ENCODE peak calls at places on chromosome 1, in ten cellular contexts. One of them, this sample, is unnamed.

GRCh38 chr1:154326546-154327465 is 1.5 kb downstream of the ATP8B2 start:
- DNase-seq in epithelial cell of esophagus: peak
- DNase-seq in neural crest cell: no peak
- DNase-seq in cardiac fibroblast: peak
- DNase-seq in ovary: peak
- DNase-seq in AG09319: peak
- DNase-seq in CD8-positive, alpha-beta T cell: no peak
- DNase-seq in CD14-positive monocyte: no peak
- DNase-seq in adrenal gland: no peak
- DNase-seq in upper lobe of left lung: no peak
- DNase-seq in this sample: no peak

GRCh38 chr1:25877155-25877554 is 1.6 kb upstream of the PAQR7 start:
- DNase-seq in epithelial cell of esophagus: no peak
- DNase-seq in neural crest cell: no peak
- DNase-seq in cardiac fibroblast: no peak
- DNase-seq in ovary: no peak
- DNase-seq in AG09319: no peak
- DNase-seq in CD8-positive, alpha-beta T cell: no peak
- DNase-seq in CD14-positive monocyte: no peak
- DNase-seq in adrenal gland: no peak
- DNase-seq in upper lobe of left lung: no peak
- DNase-seq in this sample: no peak

GRCh38 chr1:100354971-100355394 is 2.7 kb downstream of the CDC14A start:
- DNase-seq in epithelial cell of esophagus: peak
- DNase-seq in neural crest cell: no peak
- DNase-seq in cardiac fibroblast: no peak
- DNase-seq in ovary: no peak
- DNase-seq in AG09319: no peak
- DNase-seq in CD8-positive, alpha-beta T cell: no peak
- DNase-seq in CD14-positive monocyte: no peak
- DNase-seq in adrenal gland: no peak
- DNase-seq in upper lobe of left lung: peak
- DNase-seq in this sample: no peak

GRCh38 chr1:156042828-156043227 is 10.8 kb downstream of the UBQLN4 start:
- DNase-seq in epithelial cell of esophagus: no peak
- DNase-seq in neural crest cell: no peak
- DNase-seq in cardiac fibroblast: no peak
- DNase-seq in ovary: no peak
- DNase-seq in AG09319: no peak
- DNase-seq in CD8-positive, alpha-beta T cell: no peak
- DNase-seq in CD14-positive monocyte: no peak
- DNase-seq in adrenal gland: no peak
- DNase-seq in upper lobe of left lung: no peak
- DNase-seq in this sample: no peak

GRCh38 chr1:54805466-54805865 is 4.3 kb upstream of the TTC22 start:
- DNase-seq in epithelial cell of esophagus: no peak
- DNase-seq in neural crest cell: no peak
- DNase-seq in cardiac fibroblast: no peak
- DNase-seq in ovary: no peak
- DNase-seq in AG09319: no peak
- DNase-seq in CD8-positive, alpha-beta T cell: no peak
- DNase-seq in CD14-positive monocyte: no peak
- DNase-seq in adrenal gland: no peak
- DNase-seq in upper lobe of left lung: no peak
- DNase-seq in this sample: no peak

GRCh38 chr1:160459687-160460086 is 59.3 kb downstream of the VANGL2 start:
- DNase-seq in epithelial cell of esophagus: no peak
- DNase-seq in neural crest cell: no peak
- DNase-seq in cardiac fibroblast: no peak
- DNase-seq in ovary: no peak
- DNase-seq in AG09319: no peak
- DNase-seq in CD8-positive, alpha-beta T cell: no peak
- DNase-seq in CD14-positive monocyte: no peak
- DNase-seq in adrenal gland: no peak
- DNase-seq in upper lobe of left lung: no peak
- DNase-seq in this sample: no peak

GRCh38 chr1:116825735-116826438 is 71.7 kb downstream of the CD2 start:
- DNase-seq in epithelial cell of esophagus: no peak
- DNase-seq in neural crest cell: no peak
- DNase-seq in cardiac fibroblast: no peak
- DNase-seq in ovary: no peak
- DNase-seq in AG09319: no peak
- DNase-seq in CD8-positive, alpha-beta T cell: no peak
- DNase-seq in CD14-positive monocyte: no peak
- DNase-seq in adrenal gland: no peak
- DNase-seq in upper lobe of left lung: no peak
- DNase-seq in this sample: no peak

GRCh38 chr1:20477355-20478071 is 8.5 kb downstream of the CAMK2N1 start:
- DNase-seq in epithelial cell of esophagus: no peak
- DNase-seq in neural crest cell: no peak
- DNase-seq in cardiac fibroblast: peak
- DNase-seq in ovary: peak
- DNase-seq in AG09319: no peak
- DNase-seq in CD8-positive, alpha-beta T cell: no peak
- DNase-seq in CD14-positive monocyte: no peak
- DNase-seq in adrenal gland: peak
- DNase-seq in upper lobe of left lung: no peak
- DNase-seq in this sample: no peak

GRCh38 chr1:156644146-156644545 is 2.2 kb downstream of the BCAN start:
- DNase-seq in epithelial cell of esophagus: no peak
- DNase-seq in neural crest cell: no peak
- DNase-seq in cardiac fibroblast: no peak
- DNase-seq in ovary: no peak
- DNase-seq in AG09319: no peak
- DNase-seq in CD8-positive, alpha-beta T cell: no peak
- DNase-seq in CD14-positive monocyte: no peak
- DNase-seq in adrenal gland: no peak
- DNase-seq in upper lobe of left lung: no peak
- DNase-seq in this sample: no peak

GRCh38 chr1:12537906-12538461 is 80.0 kb downstream of the DHRS3 start:
- DNase-seq in epithelial cell of esophagus: no peak
- DNase-seq in neural crest cell: no peak
- DNase-seq in cardiac fibroblast: no peak
- DNase-seq in ovary: no peak
- DNase-seq in AG09319: no peak
- DNase-seq in CD8-positive, alpha-beta T cell: no peak
- DNase-seq in CD14-positive monocyte: no peak
- DNase-seq in adrenal gland: no peak
- DNase-seq in upper lobe of left lung: no peak
- DNase-seq in this sample: no peak

GRCh38 chr1:12541274-12542137 is 76.5 kb downstream of the DHRS3 start:
- DNase-seq in epithelial cell of esophagus: no peak
- DNase-seq in neural crest cell: no peak
- DNase-seq in cardiac fibroblast: peak
- DNase-seq in ovary: peak
- DNase-seq in AG09319: no peak
- DNase-seq in CD8-positive, alpha-beta T cell: no peak
- DNase-seq in CD14-positive monocyte: no peak
- DNase-seq in adrenal gland: peak
- DNase-seq in upper lobe of left lung: no peak
- DNase-seq in this sample: no peak

GRCh38 chr1:12539320-12539704 is 78.7 kb downstream of the DHRS3 start:
- DNase-seq in epithelial cell of esophagus: no peak
- DNase-seq in neural crest cell: no peak
- DNase-seq in cardiac fibroblast: no peak
- DNase-seq in ovary: no peak
- DNase-seq in AG09319: no peak
- DNase-seq in CD8-positive, alpha-beta T cell: no peak
- DNase-seq in CD14-positive monocyte: no peak
- DNase-seq in adrenal gland: no peak
- DNase-seq in upper lobe of left lung: no peak
- DNase-seq in this sample: no peak

GRCh38 chr1:12540580-12541273 is 77.3 kb downstream of the DHRS3 start:
- DNase-seq in epithelial cell of esophagus: no peak
- DNase-seq in neural crest cell: no peak
- DNase-seq in cardiac fibroblast: no peak
- DNase-seq in ovary: peak
- DNase-seq in AG09319: no peak
- DNase-seq in CD8-positive, alpha-beta T cell: no peak
- DNase-seq in CD14-positive monocyte: no peak
- DNase-seq in adrenal gland: no peak
- DNase-seq in upper lobe of left lung: no peak
- DNase-seq in this sample: no peak

GRCh38 chr1:12539705-12540579 is 78.1 kb downstream of the DHRS3 start:
- DNase-seq in epithelial cell of esophagus: peak
- DNase-seq in neural crest cell: peak
- DNase-seq in cardiac fibroblast: peak
- DNase-seq in ovary: peak
- DNase-seq in AG09319: peak
- DNase-seq in CD8-positive, alpha-beta T cell: no peak
- DNase-seq in CD14-positive monocyte: no peak
- DNase-seq in adrenal gland: peak
- DNase-seq in upper lobe of left lung: peak
- DNase-seq in this sample: no peak
- TF ChIP-seq CTCF in epithelial cell of esophagus: no peak
- TF ChIP-seq CTCF in neural crest cell: no peak
- TF ChIP-seq CTCF in cardiac fibroblast: no peak
- TF ChIP-seq CTCF in ovary: no peak
- TF ChIP-seq CTCF in AG09319: no peak
- TF ChIP-seq CTCF in CD8-positive, alpha-beta T cell: no peak
- TF ChIP-seq CTCF in CD14-positive monocyte: no peak
- TF ChIP-seq CTCF in adrenal gland: no peak
- TF ChIP-seq CTCF in upper lobe of left lung: peak
- TF ChIP-seq CTCF in this sample: no peak

GRCh38 chr1:62038594-62039284 is 155.9 kb upstream of the L1TD1 start:
- DNase-seq in epithelial cell of esophagus: peak
- DNase-seq in neural crest cell: peak
- DNase-seq in cardiac fibroblast: no peak
- DNase-seq in ovary: no peak
- DNase-seq in AG09319: no peak
- DNase-seq in CD8-positive, alpha-beta T cell: no peak
- DNase-seq in CD14-positive monocyte: no peak
- DNase-seq in adrenal gland: no peak
- DNase-seq in upper lobe of left lung: no peak
- DNase-seq in this sample: no peak
- TF ChIP-seq CTCF in epithelial cell of esophagus: peak
- TF ChIP-seq CTCF in neural crest cell: peak
- TF ChIP-seq CTCF in cardiac fibroblast: peak
- TF ChIP-seq CTCF in ovary: no peak
- TF ChIP-seq CTCF in AG09319: no peak
- TF ChIP-seq CTCF in CD8-positive, alpha-beta T cell: no peak
- TF ChIP-seq CTCF in CD14-positive monocyte: no peak
- TF ChIP-seq CTCF in adrenal gland: no peak
- TF ChIP-seq CTCF in upper lobe of left lung: no peak
- TF ChIP-seq CTCF in this sample: no peak

GRCh38 chr1:236426215-236426614 is 32.1 kb downstream of the EDARADD start:
- DNase-seq in epithelial cell of esophagus: no peak
- DNase-seq in neural crest cell: no peak
- DNase-seq in cardiac fibroblast: no peak
- DNase-seq in ovary: no peak
- DNase-seq in AG09319: no peak
- DNase-seq in CD8-positive, alpha-beta T cell: no peak
- DNase-seq in CD14-positive monocyte: no peak
- DNase-seq in adrenal gland: no peak
- DNase-seq in upper lobe of left lung: no peak
- DNase-seq in this sample: no peak

GRCh38 chr1:236421022-236421421 is 26.9 kb downstream of the EDARADD start:
- DNase-seq in epithelial cell of esophagus: peak
- DNase-seq in neural crest cell: no peak
- DNase-seq in cardiac fibroblast: no peak
- DNase-seq in ovary: no peak
- DNase-seq in AG09319: no peak
- DNase-seq in CD8-positive, alpha-beta T cell: no peak
- DNase-seq in CD14-positive monocyte: no peak
- DNase-seq in adrenal gland: no peak
- DNase-seq in upper lobe of left lung: no peak
- DNase-seq in this sample: no peak

GRCh38 chr1:236422517-236422876 is 28.4 kb downstream of the EDARADD start:
- DNase-seq in epithelial cell of esophagus: no peak
- DNase-seq in neural crest cell: no peak
- DNase-seq in cardiac fibroblast: no peak
- DNase-seq in ovary: no peak
- DNase-seq in AG09319: no peak
- DNase-seq in CD8-positive, alpha-beta T cell: no peak
- DNase-seq in CD14-positive monocyte: no peak
- DNase-seq in adrenal gland: no peak
- DNase-seq in upper lobe of left lung: no peak
- DNase-seq in this sample: no peak

GRCh38 chr1:236421850-236422516 is 27.9 kb downstream of the EDARADD start:
- DNase-seq in epithelial cell of esophagus: no peak
- DNase-seq in neural crest cell: no peak
- DNase-seq in cardiac fibroblast: no peak
- DNase-seq in ovary: no peak
- DNase-seq in AG09319: no peak
- DNase-seq in CD8-positive, alpha-beta T cell: no peak
- DNase-seq in CD14-positive monocyte: no peak
- DNase-seq in adrenal gland: no peak
- DNase-seq in upper lobe of left lung: no peak
- DNase-seq in this sample: no peak

GRCh38 chr1:236425031-236425663 is 31.1 kb downstream of the EDARADD start:
- DNase-seq in epithelial cell of esophagus: no peak
- DNase-seq in neural crest cell: no peak
- DNase-seq in cardiac fibroblast: no peak
- DNase-seq in ovary: no peak
- DNase-seq in AG09319: no peak
- DNase-seq in CD8-positive, alpha-beta T cell: no peak
- DNase-seq in CD14-positive monocyte: no peak
- DNase-seq in adrenal gland: no peak
- DNase-seq in upper lobe of left lung: no peak
- DNase-seq in this sample: peak
- TF ChIP-seq CTCF in epithelial cell of esophagus: no peak
- TF ChIP-seq CTCF in neural crest cell: no peak
- TF ChIP-seq CTCF in cardiac fibroblast: no peak
- TF ChIP-seq CTCF in ovary: no peak
- TF ChIP-seq CTCF in AG09319: no peak
- TF ChIP-seq CTCF in CD8-positive, alpha-beta T cell: no peak
- TF ChIP-seq CTCF in CD14-positive monocyte: no peak
- TF ChIP-seq CTCF in adrenal gland: no peak
- TF ChIP-seq CTCF in upper lobe of left lung: no peak
- TF ChIP-seq CTCF in this sample: peak

DNA sequence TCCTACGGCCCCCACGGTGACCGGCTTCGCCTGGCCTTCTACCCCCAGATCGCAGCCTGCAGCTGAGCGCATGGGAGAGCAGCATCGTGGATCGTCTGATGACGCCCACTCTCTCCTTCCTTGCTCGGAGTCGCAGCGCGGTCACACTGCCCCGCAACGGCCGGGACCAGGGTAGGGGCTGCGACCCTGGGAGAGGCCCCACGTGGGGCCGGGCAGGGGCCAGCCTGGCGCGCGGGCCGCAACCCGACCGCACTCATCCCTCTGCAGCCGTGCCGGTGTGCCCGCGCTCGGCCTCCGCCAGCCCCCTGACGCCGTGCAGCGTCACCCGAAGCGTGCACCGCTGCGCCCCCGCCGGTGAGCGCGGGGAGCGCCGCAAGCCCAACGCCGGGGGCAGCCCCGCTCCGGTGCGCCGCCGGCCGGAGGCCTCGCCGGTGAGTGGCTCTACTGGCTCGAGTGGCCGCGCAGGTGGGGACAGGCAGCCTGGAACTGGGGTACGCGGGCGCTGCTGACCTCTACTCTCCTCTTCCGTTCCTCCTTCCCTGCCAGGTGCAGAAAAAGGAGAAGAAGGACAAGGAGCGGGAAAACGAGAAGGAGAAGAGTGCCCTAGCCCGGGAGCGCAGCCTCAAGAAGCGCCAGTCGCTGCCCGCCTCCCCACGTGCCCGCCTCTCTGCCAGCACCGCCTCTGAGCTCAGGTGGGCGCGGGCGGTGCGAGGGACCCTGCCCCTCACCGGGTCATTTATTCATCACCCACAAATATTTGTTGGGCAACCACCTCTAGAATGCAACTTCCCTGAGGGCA is 20.4 kb downstream of the MAP7D1 start:
- DNase-seq in epithelial cell of esophagus: no peak
- DNase-seq in neural crest cell: no peak
- DNase-seq in cardiac fibroblast: no peak
- DNase-seq in ovary: no peak
- DNase-seq in AG09319: no peak
- DNase-seq in CD8-positive, alpha-beta T cell: no peak
- DNase-seq in CD14-positive monocyte: no peak
- DNase-seq in adrenal gland: no peak
- DNase-seq in upper lobe of left lung: no peak
- DNase-seq in this sample: no peak
- TF ChIP-seq CTCF in epithelial cell of esophagus: no peak
- TF ChIP-seq CTCF in neural crest cell: no peak
- TF ChIP-seq CTCF in cardiac fibroblast: no peak
- TF ChIP-seq CTCF in ovary: no peak
- TF ChIP-seq CTCF in AG09319: no peak
- TF ChIP-seq CTCF in CD8-positive, alpha-beta T cell: no peak
- TF ChIP-seq CTCF in CD14-positive monocyte: no peak
- TF ChIP-seq CTCF in adrenal gland: no peak
- TF ChIP-seq CTCF in upper lobe of left lung: no peak
- TF ChIP-seq CTCF in this sample: no peak